ENCODE peak calls at places on chromosomes 2 and 18, in four cellular contexts. One of them, this sample, is unnamed.

GRCh38 chr2:120497261-120497977 is 151.5 kb downstream of the INHBB start:
- DNase-seq in K562: no peak
- DNase-seq in HepG2: no peak
- DNase-seq in HCT116: no peak
- DNase-seq in this sample: no peak

GRCh38 chr2:202023904-202024266 is 9.8 kb upstream of the FZD7 start:
- DNase-seq in HCT116: no peak
- DNase-seq in HepG2: no peak
- DNase-seq in K562: no peak
- DNase-seq in this sample: no peak

GRCh38 chr2:123976249-123976648 is 48.8 kb upstream of the CNTNAP5 start:
- DNase-seq in HepG2: no peak
- DNase-seq in HCT116: no peak
- DNase-seq in K562: no peak
- DNase-seq in this sample: no peak

GRCh38 chr2:97751752-97752151 is 38.4 kb downstream of the ZAP70 start:
- DNase-seq in HepG2: no peak
- DNase-seq in K562: no peak
- DNase-seq in HCT116: no peak
- DNase-seq in this sample: no peak

GRCh38 chr18:62812891-62813290 is 97.5 kb downstream of the PHLPP1 start:
- DNase-seq in HCT116: no peak
- DNase-seq in K562: no peak
- DNase-seq in HepG2: no peak
- DNase-seq in this sample: no peak

GRCh38 chr2:158665536-158666302 is 129.4 kb upstream of the DAPL1 start:
- DNase-seq in HepG2: no peak
- DNase-seq in K562: no peak
- DNase-seq in HCT116: no peak
- DNase-seq in this sample: no peak

GRCh38 chr2:197037863-197038398 is 111.4 kb upstream of the PGAP1 start:
- DNase-seq in K562: no peak
- DNase-seq in HCT116: no peak
- DNase-seq in HepG2: no peak
- DNase-seq in this sample: no peak

GRCh38 chr2:15661295-15661569 is 69.6 kb downstream of the DDX1 start:
- DNase-seq in HepG2: no peak
- DNase-seq in HCT116: no peak
- DNase-seq in K562: no peak
- DNase-seq in this sample: no peak

GRCh38 chr18:62720766-62721613 is 5.6 kb downstream of the PHLPP1 start:
- DNase-seq in HCT116: no peak
- DNase-seq in HepG2: no peak
- DNase-seq in K562: no peak
- DNase-seq in this sample: no peak

GRCh38 chr2:214557884-214558283 is 147.0 kb downstream of the VWC2L start:
- DNase-seq in K562: no peak
- DNase-seq in HepG2: no peak
- DNase-seq in HCT116: no peak
- DNase-seq in this sample: no peak
- TF ChIP-seq TCF7L2 in K562: no peak
- TF ChIP-seq TCF7L2 in HepG2: no peak
- TF ChIP-seq TCF7L2 in HCT116: no peak
- TF ChIP-seq TCF7L2 in this sample: no peak

GRCh38 chr2:162106746-162107145 is 32.7 kb upstream of the DPP4 start:
- DNase-seq in HepG2: no peak
- DNase-seq in K562: no peak
- DNase-seq in HCT116: no peak
- DNase-seq in this sample: no peak
- H3K4me1 ChIP-seq in HepG2: peaks cover 71% of the 10 kb centered on the region
- H3K4me1 ChIP-seq in K562: no peaks in the 10 kb centered on the region
- H3K4me1 ChIP-seq in HCT116: no peaks in the 10 kb centered on the region
- H3K4me1 ChIP-seq in this sample: no peaks in the 10 kb centered on the region

DNA sequence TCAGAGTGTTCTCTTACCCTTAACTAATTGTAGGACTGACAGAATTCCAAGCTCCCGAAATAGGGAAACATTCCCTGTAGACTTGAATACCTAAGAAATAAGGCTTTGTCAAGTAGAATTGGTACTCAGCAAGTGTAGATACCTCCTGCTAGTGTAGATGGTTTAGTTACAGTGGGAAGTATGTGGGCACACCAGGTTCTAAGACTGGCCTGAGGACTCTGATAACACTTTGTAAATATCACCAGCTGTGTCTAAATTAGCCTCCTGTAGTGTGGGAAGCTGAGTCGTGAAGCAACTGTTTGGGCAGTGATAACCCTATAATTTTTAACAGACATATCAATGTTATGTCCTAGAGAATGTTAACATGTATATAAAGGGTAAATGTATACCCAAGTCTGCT is 304.5 kb downstream of the SLC8A1 start:
- DNase-seq in HCT116: no peak
- DNase-seq in HepG2: no peak
- DNase-seq in K562: no peak
- DNase-seq in this sample: no peak
- TF ChIP-seq TCF7L2 in HCT116: no peak
- TF ChIP-seq TCF7L2 in HepG2: no peak
- TF ChIP-seq TCF7L2 in K562: no peak
- TF ChIP-seq TCF7L2 in this sample: no peak

GRCh38 chr2:60366178-60366577 is 187.3 kb downstream of the BCL11A start:
- DNase-seq in HepG2: no peak
- DNase-seq in HCT116: no peak
- DNase-seq in K562: no peak
- DNase-seq in this sample: no peak
- H3K4me1 ChIP-seq in HepG2: no peaks in the 10 kb centered on the region
- H3K4me1 ChIP-seq in HCT116: no peaks in the 10 kb centered on the region
- H3K4me1 ChIP-seq in K562: no peaks in the 10 kb centered on the region
- H3K4me1 ChIP-seq in this sample: no peaks in the 10 kb centered on the region

DNA sequence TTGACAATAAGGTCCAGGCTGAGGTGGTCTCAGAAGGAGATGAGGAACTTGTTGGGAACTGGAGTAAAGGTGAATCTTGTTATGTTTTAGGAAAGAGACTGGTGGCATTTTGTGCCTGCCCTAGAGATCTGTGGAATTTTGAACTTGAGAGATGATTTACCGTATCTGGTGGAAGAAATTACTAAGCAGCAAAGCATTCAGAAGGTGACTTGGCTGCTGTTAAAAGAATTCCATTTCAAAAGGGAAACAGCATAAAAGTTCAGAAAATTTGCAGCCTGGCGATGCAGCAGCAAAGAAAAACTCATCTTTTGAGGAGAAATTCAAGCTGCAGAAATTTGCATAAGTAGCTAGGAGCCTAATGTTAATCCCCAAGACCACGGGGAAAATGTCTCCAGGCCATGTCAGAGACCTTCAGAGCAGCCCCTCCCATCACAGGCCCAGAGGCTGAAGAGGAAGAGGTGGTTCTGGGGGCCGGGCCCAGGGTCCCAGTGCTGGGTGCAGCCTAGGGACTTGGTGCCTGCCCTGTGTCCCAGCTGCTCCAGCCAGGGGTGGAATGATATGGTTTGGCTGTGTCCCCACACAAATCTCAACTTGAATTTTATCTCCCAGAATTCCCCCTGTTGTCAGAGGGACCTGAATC is 73.5 kb downstream of the FIGN start:
- DNase-seq in HCT116: no peak
- DNase-seq in HepG2: no peak
- DNase-seq in K562: no peak
- DNase-seq in this sample: no peak
- TF ChIP-seq TCF7L2 in HCT116: no peak
- TF ChIP-seq TCF7L2 in HepG2: no peak
- TF ChIP-seq TCF7L2 in K562: no peak
- TF ChIP-seq TCF7L2 in this sample: no peak

GRCh38 chr2:112831380-112831930 is 5.1 kb downstream of the IL1B start:
- DNase-seq in HepG2: no peak
- DNase-seq in HCT116: no peak
- DNase-seq in K562: no peak
- DNase-seq in this sample: no peak

GRCh38 chr2:112835553-112836535 is 735 bp downstream of the IL1B start:
- DNase-seq in K562: no peak
- DNase-seq in HCT116: no peak
- DNase-seq in HepG2: no peak
- DNase-seq in this sample: no peak

GRCh38 chr2:112831956-112832567 is 4.5 kb downstream of the IL1B start:
- DNase-seq in K562: no peak
- DNase-seq in HepG2: no peak
- DNase-seq in HCT116: no peak
- DNase-seq in this sample: no peak

GRCh38 chr2:112834379-112835014 is 2.1 kb downstream of the IL1B start:
- DNase-seq in HepG2: peak; percentile 36
- DNase-seq in HCT116: no peak
- DNase-seq in K562: no peak
- DNase-seq in this sample: no peak

DNA sequence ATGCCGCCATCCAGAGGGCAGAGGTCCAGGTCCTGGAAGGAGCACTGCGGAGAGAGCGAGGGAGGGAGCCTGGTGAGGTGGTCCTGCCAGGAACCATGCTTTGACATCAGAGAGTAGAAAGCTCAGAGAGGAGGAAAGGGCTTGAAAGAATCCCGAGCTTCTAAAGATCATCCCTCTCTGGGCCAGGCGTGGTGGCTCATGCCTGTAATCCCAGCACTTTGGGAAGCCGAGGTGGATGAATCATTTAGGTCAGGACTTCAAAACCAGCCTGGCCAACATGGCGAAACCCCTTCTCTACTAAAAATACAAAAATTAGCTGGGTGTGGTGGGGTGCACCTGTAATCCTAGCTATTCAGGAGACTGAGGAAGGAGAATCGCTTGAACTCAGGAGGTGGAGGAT is 3.0 kb downstream of the IL1B start:
- DNase-seq in HepG2: no peak
- DNase-seq in K562: no peak
- DNase-seq in HCT116: no peak
- DNase-seq in this sample: no peak
- H3K4me1 ChIP-seq in HepG2: peaks cover 34% of the 10 kb centered on the region
- H3K4me1 ChIP-seq in K562: no peaks in the 10 kb centered on the region
- H3K4me1 ChIP-seq in HCT116: peaks cover 12% of the 10 kb centered on the region
- H3K4me1 ChIP-seq in this sample: no peaks in the 10 kb centered on the region

DNA sequence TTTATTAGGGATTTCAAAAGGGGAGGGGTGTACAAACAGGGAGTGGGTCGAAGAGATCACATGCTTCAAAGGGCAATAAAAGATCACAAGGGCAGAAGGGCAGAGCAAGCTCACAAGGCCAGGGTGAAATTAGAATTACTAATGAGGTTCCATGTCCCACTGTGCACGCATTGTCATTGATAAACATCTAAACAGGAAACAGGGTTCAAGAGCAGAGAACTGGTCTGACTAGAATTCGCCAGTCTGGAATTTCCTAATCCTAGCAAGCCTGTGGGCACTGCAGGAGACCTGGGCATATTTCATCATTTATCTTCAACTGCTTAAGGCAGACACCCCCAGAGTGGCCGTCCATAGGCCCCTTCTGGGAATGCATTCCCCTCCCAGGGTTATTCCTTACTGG is 408.2 kb downstream of the ZNF804A start:
- DNase-seq in K562: no peak
- DNase-seq in HepG2: no peak
- DNase-seq in HCT116: no peak
- DNase-seq in this sample: no peak
- TF ChIP-seq TCF7L2 in K562: no peak
- TF ChIP-seq TCF7L2 in HepG2: no peak
- TF ChIP-seq TCF7L2 in HCT116: no peak
- TF ChIP-seq TCF7L2 in this sample: no peak

GRCh38 chr2:1297376-1298159 is 115.7 kb upstream of the TPO start:
- DNase-seq in HepG2: no peak
- DNase-seq in HCT116: no peak
- DNase-seq in K562: no peak
- DNase-seq in this sample: no peak

GRCh38 chr2:1300284-1300683 is 113.0 kb upstream of the TPO start:
- DNase-seq in K562: no peak
- DNase-seq in HCT116: no peak
- DNase-seq in HepG2: no peak
- DNase-seq in this sample: no peak

GRCh38 chr2:1305357-1305756 is 107.9 kb upstream of the TPO start:
- DNase-seq in K562: no peak
- DNase-seq in HCT116: no peak
- DNase-seq in HepG2: no peak
- DNase-seq in this sample: no peak

GRCh38 chr2:1299053-1299452 is 114.2 kb upstream of the TPO start:
- DNase-seq in K562: no peak
- DNase-seq in HCT116: no peak
- DNase-seq in HepG2: no peak
- DNase-seq in this sample: no peak

GRCh38 chr2:1301056-1301455 is 112.2 kb upstream of the TPO start:
- DNase-seq in HepG2: no peak
- DNase-seq in K562: no peak
- DNase-seq in HCT116: no peak
- DNase-seq in this sample: no peak
- H3K4me1 ChIP-seq in HepG2: no peaks in the 10 kb centered on the region
- H3K4me1 ChIP-seq in K562: no peaks in the 10 kb centered on the region
- H3K4me1 ChIP-seq in HCT116: no peaks in the 10 kb centered on the region
- H3K4me1 ChIP-seq in this sample: no peaks in the 10 kb centered on the region